ENCODE peak calls at places on chromosome 13, in four cellular contexts. One of them, this sample, is unnamed.

GRCh38 chr13:98482476-98483444 is 94.1 kb downstream of the STK24 start:
- DNase-seq in left colon: peak
- DNase-seq in sciatic nerve: peak
- DNase-seq in heart right ventricle: peak
- DNase-seq in this sample: no peak

GRCh38 chr13:33353210-33353609 is 67.7 kb upstream of the STARD13 start:
- DNase-seq in left colon: peak
- DNase-seq in sciatic nerve: peak
- DNase-seq in heart right ventricle: peak
- DNase-seq in this sample: no peak

GRCh38 chr13:90793261-90793785 is 554.2 kb upstream of the MIR17HG start:
- DNase-seq in left colon: no peak
- DNase-seq in sciatic nerve: no peak
- DNase-seq in heart right ventricle: no peak
- DNase-seq in this sample: no peak

GRCh38 chr13:113930711-113931637 is 42.9 kb downstream of the C13orf46 start:
- DNase-seq in left colon: no peak
- DNase-seq in sciatic nerve: peak
- DNase-seq in heart right ventricle: no peak
- DNase-seq in this sample: peak

GRCh38 chr13:48344264-48344663 is 40.7 kb downstream of the RB1 start:
- DNase-seq in left colon: no peak
- DNase-seq in sciatic nerve: no peak
- DNase-seq in heart right ventricle: no peak
- DNase-seq in this sample: no peak

GRCh38 chr13:98529171-98529570 is 47.7 kb downstream of the STK24 start:
- DNase-seq in left colon: no peak
- DNase-seq in sciatic nerve: no peak
- DNase-seq in heart right ventricle: no peak
- DNase-seq in this sample: no peak

GRCh38 chr13:37899753-37900152 is 30.2 kb upstream of the TRPC4 start:
- DNase-seq in left colon: no peak
- DNase-seq in sciatic nerve: no peak
- DNase-seq in heart right ventricle: no peak
- DNase-seq in this sample: no peak

GRCh38 chr13:60328073-60328472 is 68.9 kb upstream of the TDRD3 start:
- DNase-seq in left colon: no peak
- DNase-seq in sciatic nerve: no peak
- DNase-seq in heart right ventricle: no peak
- DNase-seq in this sample: no peak

GRCh38 chr13:112651306-112651705 is 38.5 kb upstream of the ATP11A start:
- DNase-seq in left colon: no peak
- DNase-seq in sciatic nerve: no peak
- DNase-seq in heart right ventricle: no peak
- DNase-seq in this sample: no peak

GRCh38 chr13:73293902-73294523 is 235.2 kb downstream of the KLF5 start:
- DNase-seq in left colon: peak
- DNase-seq in sciatic nerve: no peak
- DNase-seq in heart right ventricle: no peak
- DNase-seq in this sample: no peak

GRCh38 chr13:114152285-114152645 is 19.8 kb upstream of the RASA3 start:
- DNase-seq in left colon: no peak
- DNase-seq in sciatic nerve: no peak
- DNase-seq in heart right ventricle: no peak
- DNase-seq in this sample: no peak

GRCh38 chr13:76884167-76884566 is 2.0 kb downstream of the KCTD12 start:
- DNase-seq in left colon: peak
- DNase-seq in sciatic nerve: peak
- DNase-seq in heart right ventricle: peak
- DNase-seq in this sample: no peak

GRCh38 chr13:29702912-29703351 is 107.4 kb upstream of the SLC7A1 start:
- DNase-seq in left colon: no peak
- DNase-seq in sciatic nerve: peak
- DNase-seq in heart right ventricle: peak
- DNase-seq in this sample: no peak

GRCh38 chr13:27038323-27038722 is 133.3 kb downstream of the USP12 start:
- DNase-seq in left colon: no peak
- DNase-seq in sciatic nerve: no peak
- DNase-seq in heart right ventricle: no peak
- DNase-seq in this sample: no peak

GRCh38 chr13:38686635-38687245 is at the start of gene FREM2:
- DNase-seq in left colon: peak
- DNase-seq in sciatic nerve: peak
- DNase-seq in heart right ventricle: no peak
- DNase-seq in this sample: no peak

GRCh38 chr13:97484286-97484685 is 50.3 kb downstream of the RAP2A start:
- DNase-seq in left colon: no peak
- DNase-seq in sciatic nerve: no peak
- DNase-seq in heart right ventricle: no peak
- DNase-seq in this sample: no peak

GRCh38 chr13:21683034-21683733 is 12.3 kb downstream of the FGF9 start:
- DNase-seq in left colon: no peak
- DNase-seq in sciatic nerve: no peak
- DNase-seq in heart right ventricle: no peak
- DNase-seq in this sample: no peak

GRCh38 chr13:25860862-25861261 is 191.0 kb downstream of the SHISA2 start:
- DNase-seq in left colon: no peak
- DNase-seq in sciatic nerve: no peak
- DNase-seq in heart right ventricle: no peak
- DNase-seq in this sample: no peak

GRCh38 chr13:66264976-66265375 is 965.2 kb downstream of the PCDH9 start:
- DNase-seq in left colon: no peak
- DNase-seq in sciatic nerve: no peak
- DNase-seq in heart right ventricle: no peak
- DNase-seq in this sample: no peak

GRCh38 chr13:20191902-20192469 is 752 bp downstream of the GJB2 start:
- DNase-seq in left colon: peak
- DNase-seq in sciatic nerve: no peak
- DNase-seq in heart right ventricle: no peak
- DNase-seq in this sample: no peak